ENCODE peak calls at places on chromosomes 4 and X, in five cellular contexts. H, J, I, Q and F are unnamed samples. For H3K4me1, the result is how much of the 10 kb centered on the place peaks cover.

GRCh38 chr4:79241846-79242245 is 84.0 kb downstream of the NAA11 start:
- DNase-seq in I (no peak), J (no peak), Q (no peak), H (no peak), F (peak)

GRCh38 chrX:37998586-37999267 is 7.6 kb upstream of the SYTL5 start:
- DNase-seq in H (no peak), Q (no peak), I (no peak), J (no peak), F (peak)

GRCh38 chr4:153448003-153448731 is 18.0 kb upstream of the TMEM131L start:
- DNase-seq in H (no peak), I (no peak), J (no peak), Q (no peak), F (no peak)

GRCh38 chr4:87953776-87954175 is 21.7 kb upstream of the SPP1 start:
- DNase-seq in Q (no peak), H (no peak), J (no peak), I (no peak), F (no peak)

GRCh38 chrX:45669715-45670360 is 469.2 kb upstream of the DIPK2B start:
- DNase-seq in H (no peak), Q (no peak), J (no peak), I (no peak), F (no peak)

GRCh38 chr4:186021461-186022167 is 47.3 kb upstream of the TLR3 start:
- DNase-seq in Q (no peak), H (no peak), J (peak), I (no peak), F (peak)

GRCh38 chrX:10529344-10529743 is 91.0 kb downstream of the MID1 start:
- DNase-seq in J (no peak), H (no peak), Q (no peak), I (no peak), F (no peak)

GRCh38 chrX:24081661-24082154 is 27.0 kb downstream of the EIF2S3 start:
- DNase-seq in J (peak), I (peak), Q (peak), H (peak), F (peak)

GRCh38 chr4:89158884-89159503 is 47.7 kb downstream of the TIGD2 start:
- DNase-seq in J (no peak), I (no peak), H (no peak), Q (no peak), F (peak)

GRCh38 chr4:156870166-156870565 is 101.4 kb downstream of the PDGFC start:
- DNase-seq in I (no peak), Q (no peak), J (no peak), H (no peak), F (no peak)

GRCh38 chrX:24242649-24243556 is 71.0 kb downstream of the SUPT20HL2 start:
- DNase-seq in Q (peak), I (peak), J (no peak), H (no peak), F (no peak)

GRCh38 chr4:125728568-125728967 is 413.8 kb downstream of the FAT4 start:
- DNase-seq in H (no peak), I (no peak), Q (no peak), J (peak), F (peak)

GRCh38 chr4:102139932-102140331 is 205.3 kb downstream of the SLC39A8 start:
- DNase-seq in I (no peak), Q (no peak), J (no peak), H (no peak), F (peak)

GRCh38 chr4:105357258-105357657 is 116.6 kb downstream of the PPA2 start:
- DNase-seq in Q (no peak), I (no peak), H (no peak), J (no peak), F (no peak)

GRCh38 chr4:22463179-22463578 is 52.7 kb downstream of the ADGRA3 start:
- DNase-seq in H (no peak), I (no peak), J (no peak), Q (no peak), F (no peak)

GRCh38 chr4:169689681-169690080 is 68.1 kb downstream of the HPF1 start:
- DNase-seq in I (no peak), H (no peak), J (no peak), Q (no peak), F (no peak)

GRCh38 chr4:136471051-136471450 is 1061.2 kb downstream of the PCDH18 start:
- DNase-seq in Q (no peak), H (no peak), I (no peak), J (no peak), F (no peak)

GRCh38 chrX:129791961-129792570 is 12.3 kb downstream of the SASH3 start:
- DNase-seq in J (no peak), I (no peak), H (no peak), Q (no peak), F (no peak)

GRCh38 chr4:92047209-92047877 is 256.4 kb upstream of the GRID2 start:
- DNase-seq in J (no peak), I (no peak), H (no peak), Q (no peak), F (no peak)

GRCh38 chrX:389021-389441 is 2.3 kb upstream of the PPP2R3B start:
- DNase-seq in Q (no peak), H (no peak), J (no peak), I (no peak), F (no peak)

GRCh38 chr4:25884040-25884788 is 21.4 kb upstream of the SEL1L3 start:
- DNase-seq in I (no peak), J (no peak), Q (no peak), H (no peak), F (peak)

GRCh38 chrX:132533409-132533808 is 44.6 kb upstream of the MBNL3 start:
- DNase-seq in Q (no peak), H (no peak), I (no peak), J (no peak), F (no peak)

GRCh38 chrX:133850414-133850813 is 135.0 kb downstream of the GPC3 start:
- DNase-seq in H (no peak), J (no peak), Q (no peak), I (no peak), F (no peak)

GRCh38 chrX:24796204-24796603 is 102.5 kb downstream of the POLA1 start:
- DNase-seq in I (no peak), Q (no peak), J (no peak), H (no peak), F (no peak)

GRCh38 chr4:18945464-18945863 is 923.9 kb upstream of the LCORL start:
- DNase-seq in J (no peak), H (no peak), Q (no peak), I (no peak), F (no peak)

GRCh38 chr4:175413561-175413960 is 398.5 kb downstream of the GPM6A start:
- DNase-seq in Q (no peak), H (no peak), I (no peak), J (no peak), F (no peak)

GRCh38 chrX:103073442-103073841 is 9.5 kb upstream of the BEX1 start:
- DNase-seq in H (no peak), J (no peak), I (no peak), Q (no peak), F (no peak)

GRCh38 chrX:82087699-82088098 is 885.8 kb downstream of the SH3BGRL start:
- DNase-seq in I (peak), H (no peak), J (no peak), Q (no peak), F (no peak)

GRCh38 chr4:1961563-1961962 is 47.2 kb downstream of the NELFA start:
- DNase-seq in Q (no peak), I (no peak), J (no peak), H (no peak), F (no peak)

GRCh38 chr4:40915318-40916217 is 165.8 kb downstream of the NSUN7 start:
- DNase-seq in J (no peak), I (no peak), H (no peak), Q (no peak), F (no peak)

GRCh38 chr4:127521463-127521862 is 111.3 kb upstream of the INTU start:
- DNase-seq in J (no peak), H (no peak), I (peak), Q (no peak), F (no peak)

GRCh38 chr4:38665846-38666490 is 2.0 kb downstream of the KLF3 start:
- DNase-seq in Q (no peak), J (no peak), H (no peak), I (no peak), F (peak)

GRCh38 chr4:7675136-7675535 is 240.4 kb upstream of the PSAPL1 start:
- DNase-seq in H (no peak), I (no peak), J (no peak), Q (no peak), F (no peak)

GRCh38 chrX:11460347-11460746 is 167.1 kb downstream of the AMELX start:
- DNase-seq in J (no peak), H (no peak), Q (no peak), I (no peak), F (no peak)

GRCh38 chr4:15655223-15656037 is at the start of gene FBXL5:
- DNase-seq in H (peak), Q (peak), I (peak), J (peak), F (peak)

GRCh38 chrX:124981420-124981819 is 338.3 kb upstream of the TEX13C start:
- DNase-seq in H (no peak), Q (no peak), J (no peak), I (no peak), F (no peak)

GRCh38 chr4:102625232-102625930 is 124.2 kb downstream of the NFKB1 start:
- DNase-seq in H (peak), I (peak), Q (peak), J (no peak), F (peak)

GRCh38 chrX:21723097-21723496 is 34.8 kb downstream of the SMPX start:
- DNase-seq in H (no peak), J (no peak), I (no peak), Q (no peak), F (no peak)

DNA sequence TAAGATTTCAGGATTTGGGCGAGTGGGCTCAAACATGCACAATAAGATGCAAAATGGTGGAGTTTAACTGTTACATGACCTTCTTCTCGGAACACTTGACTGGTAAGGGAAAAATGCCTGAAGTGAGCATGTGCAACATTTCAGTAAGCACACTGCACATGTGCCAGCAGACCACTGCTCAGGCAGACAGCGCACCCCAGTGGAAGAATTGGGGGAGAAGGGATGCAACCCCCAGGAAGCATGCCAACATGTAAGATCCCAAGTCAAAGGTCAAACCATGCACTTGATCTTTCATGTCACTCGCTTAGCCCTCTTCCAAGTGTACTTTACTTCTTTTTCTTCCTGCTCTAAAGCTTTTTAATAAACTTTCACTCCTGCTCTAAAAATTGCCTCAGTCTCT is 256.3 kb downstream of the CENPC start:
- DNase-seq in Q (no peak), I (no peak), H (no peak), J (peak), F (no peak)
- TF ChIP-seq CTCF in Q (no peak), I (no peak), H (no peak), J (peak), F (no peak)

GRCh38 chr4:3771932-3772495 is 5.8 kb downstream of the ADRA2C start:
- DNase-seq in I (no peak), Q (no peak), J (no peak), H (no peak), F (no peak)
- H3K4me1 ChIP-seq in I (under half), Q (under half), J (under half), H (under half), F (under half)

GRCh38 chrX:96183843-96184242 is 500.8 kb upstream of the DIAPH2 start:
- DNase-seq in Q (no peak), I (no peak), H (no peak), J (no peak), F (peak)
- TF ChIP-seq CTCF in Q (peak), I (peak), H (no peak), J (peak), F (peak)

GRCh38 chrX:152853986-152854385 is 23.1 kb downstream of the NSDHL start:
- DNase-seq in I (no peak), Q (no peak), J (no peak), H (no peak), F (no peak)
- H3K4me1 ChIP-seq in I (under half), Q (under half), J (under half), H (under half), F (under half)

GRCh38 chr4:61517144-61517543 is 317.0 kb downstream of the ADGRL3 start:
- DNase-seq in Q (no peak), J (no peak), H (no peak), I (no peak), F (no peak)
- TF ChIP-seq CTCF in Q (no peak), J (no peak), H (no peak), I (no peak), F (no peak)

GRCh38 chr4:151430737-151431457 is 21.9 kb downstream of the FHIP1A start:
- DNase-seq in I (no peak), J (no peak), H (no peak), Q (no peak), F (no peak)
- H3K4me1 ChIP-seq in I (under half), J (under half), H (under half), Q (under half), F (under half)

GRCh38 chr4:142741995-142742394 is 104.1 kb downstream of the INPP4B start:
- DNase-seq in J (no peak), H (no peak), Q (no peak), I (no peak), F (no peak)
- TF ChIP-seq CTCF in J (no peak), H (no peak), Q (no peak), I (no peak), F (no peak)

GRCh38 chr4:20253272-20253798 is 1.6 kb downstream of the SLIT2 start:
- DNase-seq in Q (peak), H (no peak), J (no peak), I (no peak), F (peak)

GRCh38 chr4:20253799-20254409 is 2.2 kb downstream of the SLIT2 start:
- DNase-seq in Q (peak), I (peak), H (no peak), J (peak), F (peak)

GRCh38 chr4:20251061-20251795 is 477 bp upstream of the SLIT2 start:
- DNase-seq in Q (no peak), J (no peak), H (no peak), I (no peak), F (no peak)

GRCh38 chr4:20252656-20253271 is 1.1 kb downstream of the SLIT2 start:
- DNase-seq in Q (peak), J (peak), I (peak), H (no peak), F (peak)

DNA sequence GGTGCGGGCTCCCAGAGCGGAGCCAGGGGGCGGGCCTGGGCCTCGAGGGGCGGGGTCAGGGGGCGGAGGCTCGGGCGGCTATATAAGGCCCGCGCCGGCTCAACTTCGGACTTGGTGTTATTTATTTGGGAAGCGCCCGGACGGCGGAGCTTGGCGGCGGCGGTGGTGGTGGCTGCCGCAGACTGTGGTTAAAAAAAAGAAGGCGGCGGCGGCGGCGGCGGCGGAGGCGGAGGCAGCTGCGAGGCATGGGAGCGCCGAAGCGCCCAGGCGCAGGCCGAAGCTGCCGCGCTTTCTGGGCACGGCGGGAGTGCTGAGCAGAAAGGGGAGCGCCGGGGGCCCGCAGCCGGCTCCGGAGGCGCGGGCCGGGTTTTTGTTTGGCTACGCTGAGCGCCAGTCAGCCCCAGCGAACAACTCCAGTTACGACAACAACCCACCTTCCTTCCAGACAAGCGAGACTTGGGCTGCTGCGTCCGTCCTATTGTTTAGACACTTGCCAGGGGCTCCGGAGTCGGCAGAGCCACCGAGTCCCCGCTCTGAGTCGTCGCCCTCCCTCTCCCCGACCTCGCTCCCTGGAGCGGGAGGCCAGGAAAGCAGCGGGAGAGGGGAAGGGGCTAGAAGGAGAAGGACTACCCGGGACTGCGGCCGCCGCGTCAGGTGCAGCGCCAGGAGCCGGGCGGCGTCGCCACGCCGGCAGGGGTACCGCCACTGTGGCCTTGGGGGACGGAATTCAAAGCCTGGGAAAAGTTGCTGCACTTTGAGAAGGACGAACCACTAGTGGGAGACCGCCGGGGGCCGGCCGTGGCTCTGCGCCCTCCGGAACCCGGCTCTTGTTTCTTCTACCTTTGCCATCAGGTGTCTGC is at the start of gene SLIT2:
- DNase-seq in J (peak), H (no peak), I (peak), Q (peak), F (peak)
- H3K4me1 ChIP-seq in J (under half), H (under half), I (under half), Q (under half), F (under half)

GRCh38 chr4:5206391-5206790 is 155.1 kb downstream of the STK32B start:
- DNase-seq in H (no peak), I (peak), J (no peak), Q (peak), F (no peak)
- TF ChIP-seq CTCF in H (no peak), I (no peak), J (no peak), Q (no peak), F (no peak)

GRCh38 chr4:13537011-13537831 is 7.1 kb downstream of the NKX3-2 start:
- DNase-seq in H (no peak), Q (no peak), J (no peak), I (no peak), F (no peak)
- H3K4me1 ChIP-seq in H (under half), Q (under half), J (under half), I (under half), F (under half)